ENCODE peak calls at places on chromosomes 13 and 19, in seven cellular contexts. A is GM04504, O is EH, X is T-helper 1 cell, D is aorta, Z is T-helper 2 cell, Q is heart left ventricle. W is an unnamed sample.

GRCh38 chr13:101098873-101099272 is 317.4 kb downstream of the NALCN start:
- DNase-seq in A (no peak), O (peak; percentile 1), X (no peak), D (no peak), Z (no peak), Q (no peak), W (no peak)

GRCh38 chr13:28459911-28460310 is 35.0 kb downstream of the FLT1 start:
- DNase-seq in A (no peak), O (no peak), X (no peak), D (no peak), Z (no peak), Q (no peak), W (no peak)

GRCh38 chr13:111469916-111470506 is 149.6 kb downstream of the TEX29 start:
- DNase-seq in A (no peak), O (no peak), X (no peak), D (no peak), Z (no peak), Q (no peak), W (no peak)

GRCh38 chr19:44024900-44025216 is 321 bp upstream of the ZNF222 start:
- DNase-seq in A (no peak), O (no peak), X (no peak), D (no peak), Z (no peak), Q (no peak), W (no peak)

GRCh38 chr19:9823816-9824215 is 3.9 kb upstream of the UBL5 start:
- DNase-seq in A (no peak), O (no peak), X (no peak), D (no peak), Z (no peak), Q (no peak), W (no peak)

GRCh38 chr19:18608102-18608804 is 1.7 kb upstream of the CRLF1 start:
- DNase-seq in A (no peak), O (no peak), X (no peak), D (no peak), Z (no peak), Q (no peak), W (no peak)

GRCh38 chr19:912181-913079 is 589 bp downstream of the R3HDM4 start:
- DNase-seq in A (no peak), O (no peak), X (no peak), D (peak; percentile 83), Z (no peak), Q (no peak), W (peak; percentile 63)

GRCh38 chr19:58450836-58451357 is 525 bp upstream of the ZNF324B start:
- DNase-seq in A (no peak), O (no peak), X (no peak), D (no peak), Z (no peak), Q (no peak), W (no peak)

GRCh38 chr19:49336482-49337266 is 1.5 kb downstream of the CD37 start:
- DNase-seq in A (no peak), O (no peak), X (no peak), D (peak; percentile 36), Z (no peak), Q (no peak), W (peak; percentile 45)

GRCh38 chr13:39531646-39532045 is 71.3 kb downstream of the LHFPL6 start:
- DNase-seq in A (no peak), O (peak; percentile 24), X (no peak), D (no peak), Z (no peak), Q (no peak), W (no peak)

GRCh38 chr13:51806571-51806970 is 2.6 kb upstream of the DHRS12 start:
- DNase-seq in A (no peak), O (peak; percentile 25), X (no peak), D (no peak), Z (no peak), Q (no peak), W (no peak)

GRCh38 chr19:51131780-51132680 is 7.3 kb downstream of the SIGLEC9 start:
- DNase-seq in A (peak; percentile 20), O (peak; percentile 9), X (no peak), D (no peak), Z (no peak), Q (no peak), W (no peak)

GRCh38 chr13:51780099-51780498 is 23.9 kb downstream of the DHRS12 start:
- DNase-seq in A (no peak), O (no peak), X (no peak), D (no peak), Z (no peak), Q (no peak), W (no peak)

GRCh38 chr19:46350029-46350757 is 3.3 kb downstream of the PPP5C start:
- DNase-seq in A (no peak), O (no peak), X (no peak), D (peak; percentile 69), Z (no peak), Q (no peak), W (no peak)

GRCh38 chr13:30846844-30847243 is 59.2 kb upstream of the MEDAG start:
- DNase-seq in A (no peak), O (no peak), X (no peak), D (no peak), Z (no peak), Q (no peak), W (no peak)

GRCh38 chr19:46731007-46731501 is 14.1 kb upstream of the PRKD2 start:
- DNase-seq in A (peak; percentile 77), O (peak; percentile 97), X (no peak), D (no peak), Z (no peak), Q (peak; percentile 77), W (no peak)